ENCODE peak calls at places on chromosome 20, in nine cellular contexts. One of them, this sample, is unnamed.

GRCh38 chr20:5171074-5171789 is 44.4 kb downstream of the CDS2 start:
- DNase-seq in endothelial cell: peak
- DNase-seq in NB4: no peak
- DNase-seq in endodermal cell: no peak
- DNase-seq in HepG2: no peak
- DNase-seq in HL-60: no peak
- DNase-seq in GM13977: no peak
- DNase-seq in neural crest cell: no peak
- DNase-seq in uterus: peak
- DNase-seq in this sample: no peak

GRCh38 chr20:5430670-5431069 is 113.9 kb upstream of the PROKR2 start:
- DNase-seq in endothelial cell: no peak
- DNase-seq in NB4: no peak
- DNase-seq in endodermal cell: no peak
- DNase-seq in HepG2: no peak
- DNase-seq in HL-60: no peak
- DNase-seq in GM13977: no peak
- DNase-seq in neural crest cell: no peak
- DNase-seq in uterus: no peak
- DNase-seq in this sample: no peak

GRCh38 chr20:40797425-40797824 is 108.4 kb upstream of the MAFB start:
- DNase-seq in endothelial cell: peak
- DNase-seq in NB4: peak
- DNase-seq in endodermal cell: peak
- DNase-seq in HepG2: peak
- DNase-seq in HL-60: no peak
- DNase-seq in GM13977: peak
- DNase-seq in neural crest cell: no peak
- DNase-seq in uterus: no peak
- DNase-seq in this sample: no peak

GRCh38 chr20:4748847-4749246 is 27.1 kb downstream of the PRND start:
- DNase-seq in endothelial cell: peak
- DNase-seq in NB4: no peak
- DNase-seq in endodermal cell: peak
- DNase-seq in HepG2: no peak
- DNase-seq in HL-60: no peak
- DNase-seq in GM13977: no peak
- DNase-seq in neural crest cell: no peak
- DNase-seq in uterus: no peak
- DNase-seq in this sample: no peak

GRCh38 chr20:37538003-37538402 is 10.3 kb upstream of the BLCAP start:
- DNase-seq in endothelial cell: no peak
- DNase-seq in NB4: peak
- DNase-seq in endodermal cell: peak
- DNase-seq in HepG2: peak
- DNase-seq in HL-60: peak
- DNase-seq in GM13977: no peak
- DNase-seq in neural crest cell: no peak
- DNase-seq in uterus: no peak
- DNase-seq in this sample: no peak

GRCh38 chr20:8757146-8757545 is 311.7 kb upstream of the PLCB4 start:
- DNase-seq in endothelial cell: no peak
- DNase-seq in NB4: no peak
- DNase-seq in endodermal cell: no peak
- DNase-seq in HepG2: no peak
- DNase-seq in HL-60: no peak
- DNase-seq in GM13977: no peak
- DNase-seq in neural crest cell: no peak
- DNase-seq in uterus: no peak
- DNase-seq in this sample: no peak

GRCh38 chr20:31985152-31985551 is 17.2 kb downstream of the XKR7 start:
- DNase-seq in endothelial cell: no peak
- DNase-seq in NB4: no peak
- DNase-seq in endodermal cell: no peak
- DNase-seq in HepG2: no peak
- DNase-seq in HL-60: no peak
- DNase-seq in GM13977: no peak
- DNase-seq in neural crest cell: no peak
- DNase-seq in uterus: no peak
- DNase-seq in this sample: no peak

GRCh38 chr20:34022154-34022842 is 28.6 kb downstream of the RALY start:
- DNase-seq in endothelial cell: no peak
- DNase-seq in NB4: peak
- DNase-seq in endodermal cell: no peak
- DNase-seq in HepG2: peak
- DNase-seq in HL-60: no peak
- DNase-seq in GM13977: peak
- DNase-seq in neural crest cell: no peak
- DNase-seq in uterus: no peak
- DNase-seq in this sample: no peak

GRCh38 chr20:22921595-22922421 is 113.3 kb upstream of the SSTR4 start:
- DNase-seq in endothelial cell: no peak
- DNase-seq in NB4: peak
- DNase-seq in endodermal cell: no peak
- DNase-seq in HepG2: no peak
- DNase-seq in HL-60: peak
- DNase-seq in GM13977: no peak
- DNase-seq in neural crest cell: no peak
- DNase-seq in uterus: no peak
- DNase-seq in this sample: no peak

GRCh38 chr20:57479196-57479595 is 45.7 kb downstream of the CTCFL start:
- DNase-seq in endothelial cell: no peak
- DNase-seq in NB4: no peak
- DNase-seq in endodermal cell: peak
- DNase-seq in HepG2: no peak
- DNase-seq in HL-60: no peak
- DNase-seq in GM13977: no peak
- DNase-seq in neural crest cell: no peak
- DNase-seq in uterus: no peak
- DNase-seq in this sample: no peak

GRCh38 chr20:1734269-1734858 is 76.8 kb upstream of the SIRPG start:
- DNase-seq in endothelial cell: no peak
- DNase-seq in NB4: peak
- DNase-seq in endodermal cell: no peak
- DNase-seq in HepG2: peak
- DNase-seq in HL-60: no peak
- DNase-seq in GM13977: peak
- DNase-seq in neural crest cell: no peak
- DNase-seq in uterus: no peak
- DNase-seq in this sample: no peak

GRCh38 chr20:35007891-35008290 is 52.2 kb downstream of the MYH7B start:
- DNase-seq in endothelial cell: no peak
- DNase-seq in NB4: no peak
- DNase-seq in endodermal cell: peak
- DNase-seq in HepG2: no peak
- DNase-seq in HL-60: no peak
- DNase-seq in GM13977: no peak
- DNase-seq in neural crest cell: no peak
- DNase-seq in uterus: peak
- DNase-seq in this sample: no peak

GRCh38 chr20:15986690-15987089 is 586.6 kb downstream of the KIF16B start:
- DNase-seq in endothelial cell: no peak
- DNase-seq in NB4: no peak
- DNase-seq in endodermal cell: no peak
- DNase-seq in HepG2: no peak
- DNase-seq in HL-60: no peak
- DNase-seq in GM13977: peak
- DNase-seq in neural crest cell: no peak
- DNase-seq in uterus: no peak
- DNase-seq in this sample: no peak

GRCh38 chr20:17223553-17223952 is 3.3 kb upstream of the PCSK2 start:
- DNase-seq in endothelial cell: no peak
- DNase-seq in NB4: no peak
- DNase-seq in endodermal cell: no peak
- DNase-seq in HepG2: no peak
- DNase-seq in HL-60: no peak
- DNase-seq in GM13977: no peak
- DNase-seq in neural crest cell: no peak
- DNase-seq in uterus: no peak
- DNase-seq in this sample: no peak

DNA sequence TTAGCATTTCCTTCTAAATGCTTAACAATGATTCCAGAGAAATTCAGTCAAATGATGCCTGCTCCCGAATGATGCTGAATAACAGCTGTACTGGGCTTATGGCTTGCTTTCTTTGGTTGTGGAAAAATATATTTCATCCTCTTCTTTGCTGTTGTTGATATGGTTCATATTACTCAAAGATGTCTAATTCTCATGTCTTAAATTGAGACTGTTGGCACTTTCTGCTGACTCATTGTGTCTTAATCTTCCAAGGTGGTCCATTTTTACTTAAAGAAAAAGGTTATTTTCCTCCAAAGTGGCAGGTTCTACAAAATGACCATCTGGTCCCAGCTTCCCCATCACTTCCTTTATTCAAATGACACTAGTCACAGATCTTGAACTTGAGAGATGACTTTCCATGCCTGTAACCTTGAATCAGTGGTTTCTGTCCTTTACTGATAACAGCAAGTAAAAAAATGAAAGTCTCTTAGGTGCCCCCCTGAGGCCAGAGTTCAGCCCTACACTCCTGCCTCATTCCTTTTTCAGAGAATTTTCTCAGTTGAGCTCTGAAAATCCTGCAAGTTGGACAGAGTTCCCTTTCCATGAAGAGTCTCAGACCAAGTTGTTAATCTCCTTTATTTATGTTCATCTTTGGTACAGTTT is 6.9 kb downstream of the SNAP25 start:
- DNase-seq in endothelial cell: peak
- DNase-seq in NB4: peak
- DNase-seq in endodermal cell: peak
- DNase-seq in HepG2: peak
- DNase-seq in HL-60: no peak
- DNase-seq in GM13977: no peak
- DNase-seq in neural crest cell: no peak
- DNase-seq in uterus: no peak
- DNase-seq in this sample: no peak
- TF ChIP-seq CTCF in endothelial cell: peak
- TF ChIP-seq CTCF in NB4: peak
- TF ChIP-seq CTCF in endodermal cell: peak
- TF ChIP-seq CTCF in HepG2: peak
- TF ChIP-seq CTCF in HL-60: peak
- TF ChIP-seq CTCF in GM13977: peak
- TF ChIP-seq CTCF in neural crest cell: peak
- TF ChIP-seq CTCF in uterus: no peak
- TF ChIP-seq CTCF in this sample: no peak

DNA sequence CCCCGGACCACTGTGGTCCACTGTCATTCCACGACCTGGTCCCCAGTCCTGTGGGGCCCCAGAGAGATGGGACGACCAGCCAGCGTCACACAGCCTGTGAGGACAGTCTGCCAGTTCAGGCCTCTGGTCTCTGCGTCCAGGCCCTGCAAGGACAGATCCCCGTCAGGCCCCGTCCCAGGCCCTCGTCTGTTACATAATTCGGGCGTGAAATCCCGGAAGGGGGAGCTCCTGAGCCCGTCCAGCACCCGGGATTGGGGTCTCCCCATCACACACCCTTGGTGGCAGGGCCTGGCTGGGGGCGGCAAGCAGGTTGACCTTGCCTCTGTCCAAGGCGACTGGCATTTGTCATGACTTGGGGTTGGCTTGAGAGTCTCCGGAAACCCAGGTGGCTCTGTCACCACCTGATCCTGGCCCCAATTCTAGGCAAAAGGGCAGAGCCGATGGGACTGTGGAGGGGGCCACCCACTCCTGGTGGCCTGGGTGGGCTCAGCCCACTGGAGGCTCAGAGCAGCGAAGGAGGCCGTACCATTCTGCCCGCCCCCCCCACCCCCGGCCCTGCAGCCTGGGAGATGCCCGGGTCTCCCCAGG is 73.8 kb upstream of the GATA5 start:
- DNase-seq in endothelial cell: no peak
- DNase-seq in NB4: no peak
- DNase-seq in endodermal cell: no peak
- DNase-seq in HepG2: no peak
- DNase-seq in HL-60: no peak
- DNase-seq in GM13977: no peak
- DNase-seq in neural crest cell: no peak
- DNase-seq in uterus: no peak
- DNase-seq in this sample: no peak
- TF ChIP-seq CTCF in endothelial cell: no peak
- TF ChIP-seq CTCF in NB4: no peak
- TF ChIP-seq CTCF in endodermal cell: no peak
- TF ChIP-seq CTCF in HepG2: peak
- TF ChIP-seq CTCF in HL-60: no peak
- TF ChIP-seq CTCF in GM13977: peak
- TF ChIP-seq CTCF in neural crest cell: no peak
- TF ChIP-seq CTCF in uterus: no peak
- TF ChIP-seq CTCF in this sample: no peak

GRCh38 chr20:45154183-45154582 is 20.5 kb upstream of the PI3 start:
- DNase-seq in endothelial cell: no peak
- DNase-seq in NB4: peak
- DNase-seq in endodermal cell: no peak
- DNase-seq in HepG2: no peak
- DNase-seq in HL-60: no peak
- DNase-seq in GM13977: no peak
- DNase-seq in neural crest cell: no peak
- DNase-seq in uterus: no peak
- DNase-seq in this sample: no peak
- TF ChIP-seq CTCF in endothelial cell: no peak
- TF ChIP-seq CTCF in NB4: no peak
- TF ChIP-seq CTCF in endodermal cell: peak
- TF ChIP-seq CTCF in HepG2: peak
- TF ChIP-seq CTCF in HL-60: no peak
- TF ChIP-seq CTCF in GM13977: no peak
- TF ChIP-seq CTCF in neural crest cell: no peak
- TF ChIP-seq CTCF in uterus: no peak
- TF ChIP-seq CTCF in this sample: no peak

GRCh38 chr20:53581444-53582311 is 12.0 kb downstream of the ZNF217 start:
- DNase-seq in endothelial cell: no peak
- DNase-seq in NB4: peak
- DNase-seq in endodermal cell: no peak
- DNase-seq in HepG2: no peak
- DNase-seq in HL-60: peak
- DNase-seq in GM13977: no peak
- DNase-seq in neural crest cell: no peak
- DNase-seq in uterus: no peak
- DNase-seq in this sample: no peak

GRCh38 chr20:53579581-53580375 is 13.9 kb downstream of the ZNF217 start:
- DNase-seq in endothelial cell: no peak
- DNase-seq in NB4: peak
- DNase-seq in endodermal cell: no peak
- DNase-seq in HepG2: peak
- DNase-seq in HL-60: peak
- DNase-seq in GM13977: no peak
- DNase-seq in neural crest cell: no peak
- DNase-seq in uterus: peak
- DNase-seq in this sample: peak

GRCh38 chr20:53579266-53579580 is 14.4 kb downstream of the ZNF217 start:
- DNase-seq in endothelial cell: no peak
- DNase-seq in NB4: no peak
- DNase-seq in endodermal cell: no peak
- DNase-seq in HepG2: no peak
- DNase-seq in HL-60: no peak
- DNase-seq in GM13977: no peak
- DNase-seq in neural crest cell: no peak
- DNase-seq in uterus: peak
- DNase-seq in this sample: no peak

GRCh38 chr20:53578492-53579222 is 15.0 kb downstream of the ZNF217 start:
- DNase-seq in endothelial cell: peak
- DNase-seq in NB4: peak
- DNase-seq in endodermal cell: peak
- DNase-seq in HepG2: peak
- DNase-seq in HL-60: peak
- DNase-seq in GM13977: peak
- DNase-seq in neural crest cell: peak
- DNase-seq in uterus: peak
- DNase-seq in this sample: no peak

GRCh38 chr20:53580376-53581111 is 13.1 kb downstream of the ZNF217 start:
- DNase-seq in endothelial cell: no peak
- DNase-seq in NB4: no peak
- DNase-seq in endodermal cell: no peak
- DNase-seq in HepG2: no peak
- DNase-seq in HL-60: no peak
- DNase-seq in GM13977: no peak
- DNase-seq in neural crest cell: no peak
- DNase-seq in uterus: no peak
- DNase-seq in this sample: no peak
- TF ChIP-seq CTCF in endothelial cell: no peak
- TF ChIP-seq CTCF in NB4: no peak
- TF ChIP-seq CTCF in endodermal cell: peak
- TF ChIP-seq CTCF in HepG2: peak
- TF ChIP-seq CTCF in HL-60: no peak
- TF ChIP-seq CTCF in GM13977: no peak
- TF ChIP-seq CTCF in neural crest cell: peak
- TF ChIP-seq CTCF in uterus: peak
- TF ChIP-seq CTCF in this sample: no peak

This sample was measured in CD14-positive monocyte.